ENCODE peak calls at places on chromosome 2, in eight cellular contexts. R is ovary; W is fibroblast of the aortic adventitia; J is activated T-cell treated with anti-CD3 and anti-CD28 coated beads, Interleukin-2, amount 50 U/mL, for 4 hours; S is cardiac fibroblast; P is left ventricle myocardium superior; O is ELR; B is GM23338. C is an unnamed sample.

GRCh38 chr2:232632904-232633412 is 446 bp upstream of the EFHD1 start:
- DNase-seq in S (no peak), O (peak; percentile 28), J (no peak), P (peak; percentile 83), W (no peak), B (peak; percentile 37), R (peak; percentile 92), C (peak; percentile 68)

GRCh38 chr2:2656046-2656715 is 325.1 kb upstream of the MYT1L start:
- DNase-seq in S (no peak), P (no peak), O (no peak), B (no peak), R (no peak), W (no peak), J (no peak), C (peak; percentile 50)

GRCh38 chr2:74628538-74629105 is 19.5 kb downstream of the M1AP start:
- DNase-seq in S (no peak), W (no peak), J (no peak), B (no peak), O (no peak), R (no peak), P (no peak), C (no peak)

GRCh38 chr2:30197570-30197969 is 33.8 kb upstream of the LBH start:
- DNase-seq in O (no peak), J (no peak), P (no peak), B (peak; percentile 11), S (no peak), R (no peak), W (no peak), C (no peak)

GRCh38 chr2:148569221-148569620 is 75.3 kb upstream of the EPC2 start:
- DNase-seq in J (no peak), O (no peak), S (no peak), R (no peak), B (no peak), P (no peak), W (no peak), C (no peak)

GRCh38 chr2:29895296-29895695 is 26.1 kb downstream of the ALK start:
- DNase-seq in J (no peak), B (peak; percentile 11), P (no peak), W (no peak), O (no peak), S (no peak), R (no peak), C (no peak)

GRCh38 chr2:119012345-119013301 is 70.6 kb downstream of the MARCO start:
- DNase-seq in B (no peak), O (no peak), R (no peak), W (no peak), S (no peak), P (no peak), J (no peak), C (no peak)

GRCh38 chr2:46471-47345 is at the start of gene FAM110C:
- DNase-seq in P (peak; percentile 84), O (no peak), B (peak; percentile 84), R (peak; percentile 85), J (peak; percentile 39), W (peak; percentile 34), S (peak; percentile 46), C (peak; percentile 61)

GRCh38 chr2:231795525-231796327 is 9.5 kb downstream of the COPS7B start:
- DNase-seq in P (no peak), S (peak; percentile 73), O (peak; percentile 83), R (no peak), W (peak; percentile 46), B (peak; percentile 56), J (no peak), C (no peak)

GRCh38 chr2:192534076-192534475 is 339.3 kb upstream of the TMEFF2 start:
- DNase-seq in S (no peak), R (no peak), P (no peak), W (peak; percentile 44), O (peak; percentile 20), J (no peak), B (no peak), C (no peak)

GRCh38 chr2:131016826-131017596 is 76.2 kb downstream of the FAM168B start:
- DNase-seq in S (peak; percentile 76), W (peak; percentile 47), J (no peak), P (no peak), B (no peak), O (peak; percentile 54), R (no peak), C (no peak)

GRCh38 chr2:75087726-75088125 is 111.6 kb downstream of the TACR1 start:
- DNase-seq in B (no peak), J (no peak), R (no peak), O (no peak), P (no peak), S (no peak), W (peak; percentile 29), C (no peak)

GRCh38 chr2:60745761-60746160 is 10.3 kb upstream of the PAPOLG start:
- DNase-seq in J (no peak), P (no peak), B (no peak), O (no peak), W (no peak), R (no peak), S (no peak), C (no peak)

GRCh38 chr2:6780765-6781274 is 84.9 kb downstream of the CMPK2 start:
- DNase-seq in P (peak; percentile 68), R (peak; percentile 22), O (no peak), S (peak; percentile 17), B (no peak), W (no peak), J (no peak), C (no peak)

GRCh38 chr2:208879666-208880065 is 473.1 kb downstream of the PTH2R start:
- DNase-seq in S (no peak), W (no peak), B (no peak), R (no peak), O (no peak), P (no peak), J (no peak), C (no peak)

GRCh38 chr2:20611077-20611843 is 39.6 kb downstream of the HS1BP3 start:
- DNase-seq in O (peak; percentile 66), J (no peak), S (peak; percentile 99), P (peak; percentile 78), W (peak; percentile 93), R (peak; percentile 92), B (peak; percentile 48), C (peak; percentile 93)

GRCh38 chr2:226414313-226414712 is 385.3 kb downstream of the IRS1 start:
- DNase-seq in O (no peak), P (no peak), R (no peak), W (no peak), B (no peak), J (no peak), S (no peak), C (no peak)

GRCh38 chr2:72012886-72013574 is 134.6 kb downstream of the CYP26B1 start:
- DNase-seq in W (no peak), B (no peak), P (no peak), R (no peak), S (no peak), J (no peak), O (no peak), C (no peak)

GRCh38 chr2:39855856-39856255 is 76.8 kb upstream of the THUMPD2 start:
- DNase-seq in P (no peak), J (no peak), O (no peak), W (no peak), S (no peak), R (no peak), B (no peak), C (no peak)

GRCh38 chr2:107466241-107466640 is 360.5 kb upstream of the RGPD4 start:
- DNase-seq in W (no peak), S (no peak), O (no peak), J (no peak), P (no peak), B (no peak), R (no peak), C (no peak)

GRCh38 chr2:68556384-68556783 is 87.0 kb upstream of the PROKR1 start:
- DNase-seq in W (peak; percentile 23), R (no peak), J (no peak), P (no peak), B (no peak), O (peak; percentile 10), S (no peak), C (no peak)

GRCh38 chr2:161570424-161571050 is 53.7 kb upstream of the SLC4A10 start:
- DNase-seq in J (no peak), O (peak; percentile 39), R (no peak), W (no peak), P (no peak), B (peak; percentile 39), S (no peak), C (no peak)

GRCh38 chr2:27362678-27363420 is 6.3 kb upstream of the GTF3C2 start:
- DNase-seq in B (no peak), R (no peak), P (no peak), S (no peak), J (no peak), O (no peak), W (no peak), C (no peak)

GRCh38 chr2:69456154-69456553 is 18.9 kb upstream of the NFU1 start:
- DNase-seq in S (no peak), J (no peak), P (no peak), B (no peak), O (no peak), W (no peak), R (no peak), C (no peak)

C was measured in tibial artery.